ENCODE peak calls at places on chromosomes 7 and 10, in four cellular contexts. O, W, J and N are unnamed samples.

GRCh38 chr10:82383350-82383749 is 508.4 kb downstream of the NRG3 start:
- DNase-seq in O (no peak), J (no peak), W (no peak), N (no peak)

GRCh38 chr10:62386401-62387320 is 12.5 kb downstream of the ZNF365 start:
- DNase-seq in O (no peak), W (no peak), J (no peak), N (no peak)

GRCh38 chr10:93065675-93066543 is 5.3 kb downstream of the CYP26C1 start:
- DNase-seq in W (no peak), J (no peak), O (no peak), N (no peak)

GRCh38 chr10:11625019-11625735 is 13.7 kb upstream of the USP6NL start:
- DNase-seq in J (peak; percentile 56), W (no peak), O (no peak), N (no peak)

GRCh38 chr7:140876519-140877248 is 48.0 kb downstream of the BRAF start:
- DNase-seq in O (no peak), W (no peak), J (peak; percentile 47), N (no peak)

GRCh38 chr10:114881916-114882315 is 56.1 kb upstream of the TRUB1 start:
- DNase-seq in W (no peak), O (peak; percentile 23), J (no peak), N (no peak)

GRCh38 chr7:135414850-135415439 is 95.0 kb downstream of the CNOT4 start:
- DNase-seq in O (peak; percentile 56), J (no peak), W (peak; percentile 74), N (peak; percentile 72)

GRCh38 chr10:24007359-24007758 is 201.6 kb upstream of the KIAA1217 start:
- DNase-seq in W (no peak), J (no peak), O (no peak), N (no peak)

GRCh38 chr10:113788604-113789083 is 37.2 kb downstream of the PLEKHS1 start:
- DNase-seq in J (peak; percentile 62), W (no peak), O (no peak), N (peak; percentile 9)

GRCh38 chr7:155129789-155130188 is 59.7 kb downstream of the HTR5A start:
- DNase-seq in W (no peak), J (no peak), O (no peak), N (no peak)

GRCh38 chr7:44279286-44279685 is 46.1 kb downstream of the CAMK2B start:
- DNase-seq in O (no peak), J (no peak), W (no peak), N (no peak)

GRCh38 chr7:87480386-87480785 is 4.9 kb upstream of the ABCB4 start:
- DNase-seq in O (no peak), W (no peak), J (no peak), N (no peak)

GRCh38 chr10:32795598-32796183 is 162.3 kb downstream of the ITGB1 start:
- DNase-seq in J (peak; percentile 4), O (peak; percentile 11), W (peak; percentile 13), N (peak; percentile 37)

GRCh38 chr7:75732764-75733630 is 5.7 kb downstream of the HIP1 start:
- DNase-seq in J (no peak), W (no peak), O (no peak), N (peak; percentile 51)

GRCh38 chr7:99312316-99313203 is 13.1 kb upstream of the ARPC1A start:
- DNase-seq in W (peak; percentile 68), O (peak; percentile 80), J (peak; percentile 35), N (peak; percentile 79)

GRCh38 chr7:64888901-64889685 is 14.0 kb upstream of the ZNF273 start:
- DNase-seq in J (no peak), W (no peak), O (no peak), N (no peak)

GRCh38 chr10:72066318-72067284 is 21.8 kb downstream of the SPOCK2 start:
- DNase-seq in W (no peak), J (no peak), O (no peak), N (no peak)

GRCh38 chr7:142790565-142790964 is 19.8 kb downstream of the PRSS2 start:
- DNase-seq in J (no peak), O (no peak), W (no peak), N (no peak)

GRCh38 chr7:151243411-151244155 is 4.9 kb downstream of the SMARCD3 start:
- DNase-seq in W (no peak), O (no peak), J (no peak), N (no peak)

DNA sequence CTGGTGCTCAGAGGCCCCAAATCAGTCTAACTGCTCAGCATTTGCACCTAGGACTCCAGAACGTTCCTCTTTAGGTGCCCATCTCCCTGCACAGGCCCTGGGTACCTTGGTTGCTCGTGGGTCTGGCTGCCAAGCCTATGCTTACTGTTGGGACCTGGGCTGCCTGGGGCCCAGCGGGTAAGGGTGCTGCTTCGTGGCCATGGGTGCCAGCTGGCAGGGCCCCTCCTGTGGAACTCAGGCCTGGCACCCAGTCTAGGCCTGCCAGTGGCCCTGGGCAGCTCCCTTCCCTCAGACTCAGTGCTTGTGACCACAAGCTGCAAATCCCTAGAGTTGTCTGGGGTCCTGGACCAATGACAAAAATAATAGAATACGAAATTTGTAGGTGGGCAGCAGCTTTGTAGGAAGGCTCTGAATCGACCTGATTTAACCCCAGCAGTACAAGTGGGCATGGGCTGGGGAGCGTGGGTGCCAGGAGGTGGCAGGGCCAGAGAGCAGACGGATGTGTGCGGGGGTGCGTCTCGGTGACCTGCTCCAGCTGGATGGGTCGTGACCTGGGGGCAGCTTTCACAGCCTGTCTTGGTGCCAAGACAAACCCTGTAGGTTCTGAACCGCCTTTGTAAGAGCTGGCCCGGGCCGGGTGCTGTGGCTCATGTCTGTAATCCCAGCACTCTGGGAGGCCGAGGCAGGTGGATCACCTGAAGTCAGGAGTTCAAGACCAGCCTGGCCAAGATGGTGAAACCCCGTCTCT is 69.7 kb downstream of the MKI67 start:
- DNase-seq in O (no peak), W (no peak), J (no peak), N (no peak)
- TF ChIP-seq TARDBP in O (no peak), W (no peak), J (no peak), N (no peak)

DNA sequence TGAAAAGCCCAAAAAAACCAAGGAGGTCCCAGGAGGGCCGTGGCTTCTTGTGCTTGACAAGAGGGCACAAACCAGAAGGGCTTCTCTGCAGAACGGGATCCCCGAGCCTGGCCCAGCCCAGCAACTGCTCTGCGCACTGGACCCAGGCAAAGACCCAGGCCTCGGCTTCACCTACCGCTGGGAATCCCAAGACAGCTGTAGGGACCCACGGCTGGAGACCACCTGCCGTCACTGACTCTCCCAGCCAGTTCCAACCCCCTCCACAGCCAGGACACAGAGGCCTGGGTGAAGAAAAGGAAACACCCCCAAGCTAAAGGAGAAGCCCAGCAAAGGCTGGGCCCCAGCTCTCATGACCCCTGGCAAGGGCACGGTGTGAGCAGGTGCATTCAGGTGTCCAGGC is 24.3 kb downstream of the PDGFA start:
- DNase-seq in W (no peak), O (no peak), J (no peak), N (no peak)
- TF ChIP-seq TARDBP in W (no peak), O (no peak), J (no peak), N (no peak)

GRCh38 chr7:7164590-7164989 is 17.8 kb upstream of the C1GALT1 start:
- DNase-seq in W (no peak), J (no peak), O (no peak), N (no peak)
- TF ChIP-seq TARDBP in W (no peak), J (no peak), O (no peak), N (no peak)

DNA sequence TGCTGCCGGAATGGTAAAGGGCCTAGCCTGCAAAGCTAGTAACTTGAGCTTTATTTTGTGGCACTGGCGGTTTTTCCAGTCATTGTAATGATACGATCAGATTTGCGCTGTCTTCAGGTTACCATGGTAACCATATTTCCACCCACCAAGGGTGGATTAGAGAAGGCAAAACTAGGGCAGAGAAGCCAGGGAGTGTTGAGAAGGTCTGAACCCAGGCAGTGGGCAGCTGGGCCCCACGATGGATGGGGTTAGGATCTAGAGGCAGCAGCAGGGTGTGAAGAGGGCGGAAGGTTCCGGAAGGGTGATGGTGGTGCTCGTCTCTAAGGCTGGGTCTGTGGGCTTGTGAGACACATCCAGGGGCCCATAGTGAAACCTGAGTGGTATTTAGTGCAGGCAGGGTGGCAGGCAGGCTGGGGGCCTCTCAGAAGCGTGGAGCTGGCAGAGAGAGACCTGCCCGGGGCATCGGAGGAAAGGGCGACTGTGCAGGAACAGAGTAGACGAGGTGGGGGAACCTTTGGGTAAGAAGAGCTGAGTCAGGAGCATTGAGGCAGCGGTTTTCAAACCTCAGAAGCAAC is 87.9 kb upstream of the GTF2I start:
- DNase-seq in W (no peak), O (no peak), J (no peak), N (no peak)
- TF ChIP-seq TARDBP in W (no peak), O (no peak), J (no peak), N (no peak)

GRCh38 chr10:5945561-5946418 is 31.6 kb downstream of the IL15RA start:
- DNase-seq in W (peak; percentile 10), J (no peak), O (no peak), N (no peak)
- TF ChIP-seq TARDBP in W (no peak), J (no peak), O (no peak), N (no peak)